ENCODE peak calls at places on chromosomes 1 and 21, in seven cellular contexts. One of them, this sample, is unnamed.

GRCh38 chr1:197915797-197916686 is 1.1 kb upstream of the LHX9 start:
- DNase-seq in head of caudate nucleus: no peak
- DNase-seq in amniotic stem cell: peak; percentile 71
- DNase-seq in foreskin fibroblast: peak; percentile 79
- DNase-seq in MCF 10A: peak; percentile 66
- DNase-seq in adrenal gland: peak; percentile 58
- DNase-seq in choroid plexus epithelial cell: peak; percentile 36
- DNase-seq in this sample: peak; percentile 85

GRCh38 chr21:35294231-35294898 is 245.3 kb upstream of the RUNX1 start:
- DNase-seq in choroid plexus epithelial cell: no peak
- DNase-seq in foreskin fibroblast: no peak
- DNase-seq in MCF 10A: peak; percentile 13
- DNase-seq in head of caudate nucleus: no peak
- DNase-seq in adrenal gland: no peak
- DNase-seq in amniotic stem cell: no peak
- DNase-seq in this sample: no peak

GRCh38 chr1:171597203-171597602 is 24.8 kb upstream of the MYOCOS start:
- DNase-seq in amniotic stem cell: no peak
- DNase-seq in MCF 10A: no peak
- DNase-seq in head of caudate nucleus: no peak
- DNase-seq in choroid plexus epithelial cell: peak; percentile 15
- DNase-seq in adrenal gland: no peak
- DNase-seq in foreskin fibroblast: peak; percentile 36
- DNase-seq in this sample: no peak

GRCh38 chr1:41664861-41665640 is 180.6 kb upstream of the EDN2 start:
- DNase-seq in adrenal gland: no peak
- DNase-seq in head of caudate nucleus: no peak
- DNase-seq in amniotic stem cell: no peak
- DNase-seq in MCF 10A: peak; percentile 90
- DNase-seq in choroid plexus epithelial cell: peak; percentile 71
- DNase-seq in foreskin fibroblast: peak; percentile 71
- DNase-seq in this sample: peak; percentile 70

GRCh38 chr1:158819461-158820443 is 11.4 kb upstream of the MNDA start:
- DNase-seq in choroid plexus epithelial cell: peak; percentile 61
- DNase-seq in head of caudate nucleus: no peak
- DNase-seq in amniotic stem cell: no peak
- DNase-seq in foreskin fibroblast: no peak
- DNase-seq in adrenal gland: no peak
- DNase-seq in MCF 10A: no peak
- DNase-seq in this sample: no peak

GRCh38 chr21:44982558-44983244 is 42.9 kb downstream of the SLX9 start:
- DNase-seq in MCF 10A: no peak
- DNase-seq in adrenal gland: peak; percentile 67
- DNase-seq in choroid plexus epithelial cell: peak; percentile 75
- DNase-seq in amniotic stem cell: no peak
- DNase-seq in head of caudate nucleus: no peak
- DNase-seq in foreskin fibroblast: peak; percentile 39
- DNase-seq in this sample: peak; percentile 7

GRCh38 chr1:165143437-165144065 is 213.0 kb downstream of the LMX1A start:
- DNase-seq in MCF 10A: peak; percentile 62
- DNase-seq in head of caudate nucleus: no peak
- DNase-seq in adrenal gland: peak; percentile 29
- DNase-seq in foreskin fibroblast: peak; percentile 13
- DNase-seq in choroid plexus epithelial cell: no peak
- DNase-seq in amniotic stem cell: no peak
- DNase-seq in this sample: no peak

GRCh38 chr1:211200311-211200710 is 58.9 kb upstream of the RCOR3 start:
- DNase-seq in amniotic stem cell: no peak
- DNase-seq in head of caudate nucleus: no peak
- DNase-seq in choroid plexus epithelial cell: no peak
- DNase-seq in MCF 10A: no peak
- DNase-seq in foreskin fibroblast: no peak
- DNase-seq in adrenal gland: no peak
- DNase-seq in this sample: no peak

GRCh38 chr1:42385283-42385682 is 4.7 kb downstream of the RIMKLA start:
- DNase-seq in foreskin fibroblast: peak; percentile 23
- DNase-seq in amniotic stem cell: no peak
- DNase-seq in adrenal gland: no peak
- DNase-seq in choroid plexus epithelial cell: peak; percentile 48
- DNase-seq in head of caudate nucleus: no peak
- DNase-seq in MCF 10A: no peak
- DNase-seq in this sample: peak; percentile 15

GRCh38 chr1:47696911-47697441 is 259.1 kb downstream of the FOXD2 start:
- DNase-seq in MCF 10A: no peak
- DNase-seq in adrenal gland: no peak
- DNase-seq in head of caudate nucleus: no peak
- DNase-seq in amniotic stem cell: no peak
- DNase-seq in foreskin fibroblast: no peak
- DNase-seq in choroid plexus epithelial cell: no peak
- DNase-seq in this sample: no peak

GRCh38 chr21:28590026-28590425 is 402.7 kb downstream of the LTN1 start:
- DNase-seq in MCF 10A: no peak
- DNase-seq in choroid plexus epithelial cell: no peak
- DNase-seq in foreskin fibroblast: no peak
- DNase-seq in adrenal gland: no peak
- DNase-seq in amniotic stem cell: no peak
- DNase-seq in head of caudate nucleus: no peak
- DNase-seq in this sample: no peak

GRCh38 chr21:38244885-38245869 is 11.6 kb upstream of the KCNJ15 start:
- DNase-seq in adrenal gland: no peak
- DNase-seq in MCF 10A: peak; percentile 84
- DNase-seq in amniotic stem cell: peak; percentile 20
- DNase-seq in choroid plexus epithelial cell: peak; percentile 96
- DNase-seq in foreskin fibroblast: peak; percentile 95
- DNase-seq in head of caudate nucleus: no peak
- DNase-seq in this sample: peak; percentile 97

GRCh38 chr1:15733726-15734226 is 2.3 kb upstream of the SLC25A34 start:
- DNase-seq in choroid plexus epithelial cell: no peak
- DNase-seq in head of caudate nucleus: no peak
- DNase-seq in amniotic stem cell: no peak
- DNase-seq in MCF 10A: no peak
- DNase-seq in foreskin fibroblast: no peak
- DNase-seq in adrenal gland: no peak
- DNase-seq in this sample: no peak

GRCh38 chr1:206681359-206681758 is 3.3 kb upstream of the MAPKAPK2 start:
- DNase-seq in foreskin fibroblast: no peak
- DNase-seq in MCF 10A: no peak
- DNase-seq in adrenal gland: no peak
- DNase-seq in choroid plexus epithelial cell: no peak
- DNase-seq in amniotic stem cell: no peak
- DNase-seq in head of caudate nucleus: no peak
- DNase-seq in this sample: no peak

GRCh38 chr1:94971491-94971924 is 44.6 kb upstream of the CNN3 start:
- DNase-seq in adrenal gland: no peak
- DNase-seq in amniotic stem cell: no peak
- DNase-seq in choroid plexus epithelial cell: peak; percentile 49
- DNase-seq in head of caudate nucleus: no peak
- DNase-seq in MCF 10A: peak; percentile 39
- DNase-seq in foreskin fibroblast: peak; percentile 86
- DNase-seq in this sample: peak; percentile 82

GRCh38 chr1:38585038-38585420 is 274.5 kb downstream of the RRAGC start:
- DNase-seq in amniotic stem cell: no peak
- DNase-seq in MCF 10A: no peak
- DNase-seq in head of caudate nucleus: no peak
- DNase-seq in choroid plexus epithelial cell: no peak
- DNase-seq in foreskin fibroblast: no peak
- DNase-seq in adrenal gland: no peak
- DNase-seq in this sample: no peak

GRCh38 chr1:184827600-184828368 is 73.1 kb upstream of the EDEM3 start:
- DNase-seq in foreskin fibroblast: peak; percentile 58
- DNase-seq in choroid plexus epithelial cell: peak; percentile 84
- DNase-seq in head of caudate nucleus: no peak
- DNase-seq in MCF 10A: peak; percentile 75
- DNase-seq in amniotic stem cell: peak; percentile 17
- DNase-seq in adrenal gland: peak; percentile 37
- DNase-seq in this sample: peak; percentile 59

GRCh38 chr1:202113690-202114300 is 8.9 kb upstream of the GPR37L1 start:
- DNase-seq in head of caudate nucleus: no peak
- DNase-seq in choroid plexus epithelial cell: no peak
- DNase-seq in adrenal gland: no peak
- DNase-seq in MCF 10A: no peak
- DNase-seq in foreskin fibroblast: no peak
- DNase-seq in amniotic stem cell: no peak
- DNase-seq in this sample: no peak

GRCh38 chr1:41328011-41328615 is 33.1 kb upstream of the FOXO6 start:
- DNase-seq in foreskin fibroblast: no peak
- DNase-seq in adrenal gland: no peak
- DNase-seq in head of caudate nucleus: no peak
- DNase-seq in MCF 10A: no peak
- DNase-seq in choroid plexus epithelial cell: no peak
- DNase-seq in amniotic stem cell: no peak
- DNase-seq in this sample: no peak

GRCh38 chr1:209565759-209566678 is 17.5 kb upstream of the CAMK1G start:
- DNase-seq in choroid plexus epithelial cell: peak; percentile 92
- DNase-seq in adrenal gland: peak; percentile 91
- DNase-seq in head of caudate nucleus: peak; percentile 85
- DNase-seq in MCF 10A: peak; percentile 97
- DNase-seq in amniotic stem cell: peak; percentile 78
- DNase-seq in foreskin fibroblast: peak; percentile 87
- DNase-seq in this sample: peak; percentile 79

GRCh38 chr1:114155756-114156155 is 2.1 kb upstream of the SYT6 start:
- DNase-seq in foreskin fibroblast: no peak
- DNase-seq in MCF 10A: no peak
- DNase-seq in choroid plexus epithelial cell: no peak
- DNase-seq in adrenal gland: no peak
- DNase-seq in amniotic stem cell: no peak
- DNase-seq in head of caudate nucleus: no peak
- DNase-seq in this sample: no peak

GRCh38 chr21:41319273-41319672 is 2.7 kb downstream of the FAM3B start:
- DNase-seq in choroid plexus epithelial cell: no peak
- DNase-seq in adrenal gland: no peak
- DNase-seq in head of caudate nucleus: no peak
- DNase-seq in MCF 10A: no peak
- DNase-seq in amniotic stem cell: no peak
- DNase-seq in foreskin fibroblast: no peak
- DNase-seq in this sample: no peak

GRCh38 chr1:56188855-56189254 is 390.5 kb downstream of the PLPP3 start:
- DNase-seq in MCF 10A: no peak
- DNase-seq in amniotic stem cell: no peak
- DNase-seq in head of caudate nucleus: no peak
- DNase-seq in foreskin fibroblast: no peak
- DNase-seq in adrenal gland: no peak
- DNase-seq in choroid plexus epithelial cell: no peak
- DNase-seq in this sample: no peak

GRCh38 chr1:236287356-236287755 is 5.6 kb upstream of the ERO1B start:
- DNase-seq in amniotic stem cell: no peak
- DNase-seq in MCF 10A: no peak
- DNase-seq in foreskin fibroblast: no peak
- DNase-seq in choroid plexus epithelial cell: no peak
- DNase-seq in head of caudate nucleus: no peak
- DNase-seq in adrenal gland: no peak
- DNase-seq in this sample: no peak

GRCh38 chr1:209356909-209357498 is 226.5 kb upstream of the CAMK1G start:
- DNase-seq in MCF 10A: peak; percentile 86
- DNase-seq in head of caudate nucleus: no peak
- DNase-seq in foreskin fibroblast: no peak
- DNase-seq in adrenal gland: no peak
- DNase-seq in amniotic stem cell: no peak
- DNase-seq in choroid plexus epithelial cell: no peak
- DNase-seq in this sample: no peak